ENCODE peak calls at places on chromosomes 6 and 20, in five cellular contexts. One of them, this sample, is unnamed.

GRCh38 chr20:50516180-50516934 is 6.2 kb downstream of the PTPN1 start:
- DNase-seq in stomach: no peak
- DNase-seq in transverse colon: no peak
- DNase-seq in HCT116: no peak
- DNase-seq in breast epithelium: no peak
- DNase-seq in this sample: no peak

GRCh38 chr6:39061182-39061581 is 12.6 kb downstream of the GLP1R start:
- DNase-seq in stomach: no peak
- DNase-seq in transverse colon: no peak
- DNase-seq in HCT116: no peak
- DNase-seq in breast epithelium: no peak
- DNase-seq in this sample: no peak

GRCh38 chr6:52596371-52597028 is 19.6 kb upstream of the TRAM2 start:
- DNase-seq in stomach: no peak
- DNase-seq in transverse colon: no peak
- DNase-seq in HCT116: no peak
- DNase-seq in breast epithelium: no peak
- DNase-seq in this sample: no peak

GRCh38 chr20:8583209-8584106 is 451.4 kb downstream of the PLCB1 start:
- DNase-seq in stomach: no peak
- DNase-seq in transverse colon: peak
- DNase-seq in HCT116: no peak
- DNase-seq in breast epithelium: no peak
- DNase-seq in this sample: no peak

GRCh38 chr6:30348957-30349356 is 4.0 kb downstream of the RPP21 start:
- DNase-seq in stomach: no peak
- DNase-seq in transverse colon: no peak
- DNase-seq in HCT116: no peak
- DNase-seq in breast epithelium: no peak
- DNase-seq in this sample: no peak

GRCh38 chr20:62924567-62925419 is 1.5 kb downstream of the DIDO1 start:
- DNase-seq in stomach: no peak
- DNase-seq in transverse colon: peak
- DNase-seq in HCT116: no peak
- DNase-seq in breast epithelium: peak
- DNase-seq in this sample: no peak

GRCh38 chr6:29828471-29828797 is 809 bp downstream of the HLA-G start:
- DNase-seq in stomach: no peak
- DNase-seq in transverse colon: no peak
- DNase-seq in HCT116: no peak
- DNase-seq in breast epithelium: no peak
- DNase-seq in this sample: no peak

GRCh38 chr6:138622967-138623366 is 123.7 kb upstream of the NHSL1 start:
- DNase-seq in stomach: no peak
- DNase-seq in transverse colon: no peak
- DNase-seq in HCT116: no peak
- DNase-seq in breast epithelium: no peak
- DNase-seq in this sample: no peak

GRCh38 chr6:56690519-56691200 is 48.0 kb upstream of the DST start:
- DNase-seq in stomach: no peak
- DNase-seq in transverse colon: no peak
- DNase-seq in HCT116: no peak
- DNase-seq in breast epithelium: no peak
- DNase-seq in this sample: no peak

GRCh38 chr20:64228751-64229518 is 26.6 kb upstream of the PCMTD2 start:
- DNase-seq in stomach: no peak
- DNase-seq in transverse colon: no peak
- DNase-seq in HCT116: no peak
- DNase-seq in breast epithelium: no peak
- DNase-seq in this sample: no peak

GRCh38 chr6:118893095-118893881 is 664 bp upstream of the ASF1A start:
- DNase-seq in stomach: no peak
- DNase-seq in transverse colon: peak
- DNase-seq in HCT116: no peak
- DNase-seq in breast epithelium: peak
- DNase-seq in this sample: no peak

GRCh38 chr20:46200582-46201570 is 82.8 kb downstream of the CD40 start:
- DNase-seq in stomach: no peak
- DNase-seq in transverse colon: no peak
- DNase-seq in HCT116: no peak
- DNase-seq in breast epithelium: no peak
- DNase-seq in this sample: no peak

GRCh38 chr6:165884813-165885765 is 222.0 kb upstream of the PDE10A start:
- DNase-seq in stomach: peak
- DNase-seq in transverse colon: peak
- DNase-seq in HCT116: peak
- DNase-seq in breast epithelium: peak
- DNase-seq in this sample: peak

GRCh38 chr20:50320910-50321796 is 130.5 kb downstream of the CEBPB start:
- DNase-seq in stomach: peak
- DNase-seq in transverse colon: peak
- DNase-seq in HCT116: peak
- DNase-seq in breast epithelium: peak
- DNase-seq in this sample: peak

GRCh38 chr20:33992145-33992922 is 1.4 kb upstream of the RALY start:
- DNase-seq in stomach: no peak
- DNase-seq in transverse colon: no peak
- DNase-seq in HCT116: no peak
- DNase-seq in breast epithelium: no peak
- DNase-seq in this sample: no peak

GRCh38 chr20:38635721-38636285 is 34.2 kb downstream of the ARHGAP40 start:
- DNase-seq in stomach: no peak
- DNase-seq in transverse colon: no peak
- DNase-seq in HCT116: no peak
- DNase-seq in breast epithelium: no peak
- DNase-seq in this sample: no peak

GRCh38 chr6:133964052-133964451 is 11.0 kb downstream of the TBPL1 start:
- DNase-seq in stomach: no peak
- DNase-seq in transverse colon: no peak
- DNase-seq in HCT116: no peak
- DNase-seq in breast epithelium: no peak
- DNase-seq in this sample: no peak

GRCh38 chr6:79040083-79040482 is 38.0 kb downstream of the PHIP start:
- DNase-seq in stomach: no peak
- DNase-seq in transverse colon: no peak
- DNase-seq in HCT116: no peak
- DNase-seq in breast epithelium: no peak
- DNase-seq in this sample: no peak

GRCh38 chr20:57660510-57661199 is 40.4 kb upstream of the ZBP1 start:
- DNase-seq in stomach: peak
- DNase-seq in transverse colon: peak
- DNase-seq in HCT116: no peak
- DNase-seq in breast epithelium: peak
- DNase-seq in this sample: peak

GRCh38 chr20:59063358-59064213 is 21.0 kb upstream of the PRELID3B start:
- DNase-seq in stomach: no peak
- DNase-seq in transverse colon: no peak
- DNase-seq in HCT116: peak
- DNase-seq in breast epithelium: no peak
- DNase-seq in this sample: peak

GRCh38 chr6:136244061-136244616 is 6.0 kb downstream of the MTFR2 start:
- DNase-seq in stomach: no peak
- DNase-seq in transverse colon: no peak
- DNase-seq in HCT116: no peak
- DNase-seq in breast epithelium: no peak
- DNase-seq in this sample: no peak

GRCh38 chr6:25477006-25477590 is 174.9 kb upstream of the SCGN start:
- DNase-seq in stomach: no peak
- DNase-seq in transverse colon: no peak
- DNase-seq in HCT116: no peak
- DNase-seq in breast epithelium: no peak
- DNase-seq in this sample: no peak

GRCh38 chr6:121201108-121201507 is 133.2 kb downstream of the TBC1D32 start:
- DNase-seq in stomach: no peak
- DNase-seq in transverse colon: no peak
- DNase-seq in HCT116: no peak
- DNase-seq in breast epithelium: no peak
- DNase-seq in this sample: no peak

GRCh38 chr20:58743076-58743566 is 50.5 kb downstream of the NPEPL1 start:
- DNase-seq in stomach: no peak
- DNase-seq in transverse colon: no peak
- DNase-seq in HCT116: no peak
- DNase-seq in breast epithelium: no peak
- DNase-seq in this sample: no peak

GRCh38 chr6:143900358-143900757 is 36.1 kb downstream of the ZC2HC1B start:
- DNase-seq in stomach: no peak
- DNase-seq in transverse colon: no peak
- DNase-seq in HCT116: no peak
- DNase-seq in breast epithelium: no peak
- DNase-seq in this sample: no peak

GRCh38 chr6:163717106-163717764 is 302.7 kb downstream of the QKI start:
- DNase-seq in stomach: no peak
- DNase-seq in transverse colon: no peak
- DNase-seq in HCT116: no peak
- DNase-seq in breast epithelium: no peak
- DNase-seq in this sample: peak

GRCh38 chr6:7401103-7401502 is 11.5 kb downstream of the RIOK1 start:
- DNase-seq in stomach: no peak
- DNase-seq in transverse colon: no peak
- DNase-seq in HCT116: no peak
- DNase-seq in breast epithelium: no peak
- DNase-seq in this sample: no peak

GRCh38 chr6:113293106-113293505 is 564.0 kb upstream of the MARCKS start:
- DNase-seq in stomach: no peak
- DNase-seq in transverse colon: no peak
- DNase-seq in HCT116: no peak
- DNase-seq in breast epithelium: no peak
- DNase-seq in this sample: no peak
- TF ChIP-seq POLR2AphosphoS5 in stomach: no peak
- TF ChIP-seq POLR2AphosphoS5 in transverse colon: no peak
- TF ChIP-seq POLR2AphosphoS5 in HCT116: no peak
- TF ChIP-seq POLR2AphosphoS5 in breast epithelium: no peak
- TF ChIP-seq POLR2AphosphoS5 in this sample: no peak

GRCh38 chr20:22995923-22996322 is 39.2 kb upstream of the SSTR4 start:
- DNase-seq in stomach: no peak
- DNase-seq in transverse colon: no peak
- DNase-seq in HCT116: no peak
- DNase-seq in breast epithelium: no peak
- DNase-seq in this sample: no peak

GRCh38 chr20:23003077-23003476 is 32.0 kb upstream of the SSTR4 start:
- DNase-seq in stomach: no peak
- DNase-seq in transverse colon: no peak
- DNase-seq in HCT116: no peak
- DNase-seq in breast epithelium: no peak
- DNase-seq in this sample: no peak

GRCh38 chr20:22998476-22998875 is 36.6 kb upstream of the SSTR4 start:
- DNase-seq in stomach: no peak
- DNase-seq in transverse colon: no peak
- DNase-seq in HCT116: no peak
- DNase-seq in breast epithelium: no peak
- DNase-seq in this sample: no peak

GRCh38 chr20:23002276-23002675 is 32.8 kb upstream of the SSTR4 start:
- DNase-seq in stomach: no peak
- DNase-seq in transverse colon: no peak
- DNase-seq in HCT116: no peak
- DNase-seq in breast epithelium: no peak
- DNase-seq in this sample: no peak

GRCh38 chr20:22999756-23000155 is 35.4 kb upstream of the SSTR4 start:
- DNase-seq in stomach: no peak
- DNase-seq in transverse colon: no peak
- DNase-seq in HCT116: no peak
- DNase-seq in breast epithelium: no peak
- DNase-seq in this sample: no peak
- TF ChIP-seq POLR2AphosphoS5 in stomach: no peak
- TF ChIP-seq POLR2AphosphoS5 in transverse colon: no peak
- TF ChIP-seq POLR2AphosphoS5 in HCT116: no peak
- TF ChIP-seq POLR2AphosphoS5 in breast epithelium: no peak
- TF ChIP-seq POLR2AphosphoS5 in this sample: no peak

GRCh38 chr20:31535298-31535697 is 21.1 kb downstream of the HM13 start:
- DNase-seq in stomach: no peak
- DNase-seq in transverse colon: no peak
- DNase-seq in HCT116: no peak
- DNase-seq in breast epithelium: no peak
- DNase-seq in this sample: no peak
- TF ChIP-seq POLR2AphosphoS5 in stomach: no peak
- TF ChIP-seq POLR2AphosphoS5 in transverse colon: no peak
- TF ChIP-seq POLR2AphosphoS5 in HCT116: no peak
- TF ChIP-seq POLR2AphosphoS5 in breast epithelium: no peak
- TF ChIP-seq POLR2AphosphoS5 in this sample: no peak

DNA sequence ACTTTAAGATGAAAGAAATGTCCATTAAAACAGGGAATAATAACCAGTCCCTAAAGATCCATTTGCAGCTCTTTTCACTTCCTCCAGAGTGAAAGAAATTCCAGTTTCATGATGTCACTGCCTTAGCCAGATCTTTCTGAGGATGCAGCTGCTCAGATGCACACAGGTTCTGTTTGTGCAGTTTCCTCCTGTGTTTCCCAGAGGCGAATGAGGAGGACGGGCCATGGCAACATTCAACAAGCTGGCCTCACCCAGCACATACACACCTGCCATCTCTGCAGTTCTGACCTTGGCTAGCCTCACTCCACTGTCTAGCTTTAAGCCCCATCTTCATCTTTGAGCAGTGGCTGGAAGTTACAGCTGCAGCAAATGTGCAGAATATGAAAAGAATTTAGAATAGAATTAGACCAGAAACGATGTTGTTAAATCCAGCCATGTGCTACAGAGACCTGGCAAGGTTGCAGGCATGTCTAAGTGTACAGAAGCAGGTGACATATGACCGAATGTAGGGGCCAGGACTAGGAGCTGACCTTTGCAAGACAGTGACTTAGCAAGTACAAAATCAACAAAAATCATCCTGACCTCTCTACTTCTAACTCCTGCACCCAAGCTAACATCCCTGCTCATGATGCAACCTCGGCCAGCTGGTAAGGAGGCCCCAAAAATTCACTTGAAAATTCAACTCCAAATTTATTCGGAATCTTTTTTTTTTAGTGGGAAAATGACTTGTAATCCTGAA is 35.0 kb downstream of the FAM50B start:
- DNase-seq in stomach: no peak
- DNase-seq in transverse colon: no peak
- DNase-seq in HCT116: no peak
- DNase-seq in breast epithelium: no peak
- DNase-seq in this sample: no peak
- TF ChIP-seq POLR2AphosphoS5 in stomach: no peak
- TF ChIP-seq POLR2AphosphoS5 in transverse colon: no peak
- TF ChIP-seq POLR2AphosphoS5 in HCT116: no peak
- TF ChIP-seq POLR2AphosphoS5 in breast epithelium: no peak
- TF ChIP-seq POLR2AphosphoS5 in this sample: no peak

GRCh38 chr20:48658505-48658904 is 169.3 kb downstream of the PREX1 start:
- DNase-seq in stomach: no peak
- DNase-seq in transverse colon: no peak
- DNase-seq in HCT116: no peak
- DNase-seq in breast epithelium: no peak
- DNase-seq in this sample: no peak
- TF ChIP-seq POLR2AphosphoS5 in stomach: no peak
- TF ChIP-seq POLR2AphosphoS5 in transverse colon: no peak
- TF ChIP-seq POLR2AphosphoS5 in HCT116: no peak
- TF ChIP-seq POLR2AphosphoS5 in breast epithelium: no peak
- TF ChIP-seq POLR2AphosphoS5 in this sample: no peak

This sample was measured in sigmoid colon.